ENCODE peak calls at places on chromosomes 3 and 15, in four cellular contexts. V is mammary epithelial cell, E is right lobe of liver, J is IMR-90. P is an unnamed sample.

GRCh38 chr3:182305881-182306665 is 487.2 kb upstream of the ATP11B start:
- DNase-seq in V (no peak), E (no peak), J (no peak), P (no peak)

GRCh38 chr15:72489943-72490554 is 15.9 kb downstream of the ARIH1 start:
- DNase-seq in V (no peak), E (no peak), J (no peak), P (no peak)

GRCh38 chr3:55468251-55468650 is 18.9 kb downstream of the WNT5A start:
- DNase-seq in V (no peak), E (no peak), J (peak; percentile 81), P (peak; percentile 47)

GRCh38 chr15:63880744-63881143 is 47.0 kb upstream of the HERC1 start:
- DNase-seq in V (no peak), E (no peak), J (peak; percentile 58), P (no peak)

GRCh38 chr3:130783629-130784028 is 37.0 kb upstream of the PIK3R4 start:
- DNase-seq in V (peak; percentile 74), E (no peak), J (no peak), P (no peak)

GRCh38 chr15:99615460-99615859 is 49.7 kb downstream of the MEF2A start:
- DNase-seq in V (no peak), E (no peak), J (no peak), P (no peak)

GRCh38 chr15:69976366-69976994 is 121.2 kb downstream of the TLE3 start:
- DNase-seq in V (peak; percentile 35), E (no peak), J (peak; percentile 41), P (peak; percentile 70)

GRCh38 chr3:122555275-122556071 is 8.6 kb downstream of the PARP9 start:
- DNase-seq in V (peak; percentile 33), E (no peak), J (peak; percentile 57), P (no peak)

GRCh38 chr15:96625251-96625650 is 294.8 kb downstream of the NR2F2 start:
- DNase-seq in V (no peak), E (no peak), J (no peak), P (no peak)

GRCh38 chr15:32718822-32719716 is 1.3 kb downstream of the GREM1 start:
- DNase-seq in V (peak; percentile 13), E (peak; percentile 52), J (no peak), P (peak; percentile 59)

GRCh38 chr3:149234671-149235245 is 13.1 kb upstream of the CP start:
- DNase-seq in V (no peak), E (no peak), J (no peak), P (no peak)

DNA sequence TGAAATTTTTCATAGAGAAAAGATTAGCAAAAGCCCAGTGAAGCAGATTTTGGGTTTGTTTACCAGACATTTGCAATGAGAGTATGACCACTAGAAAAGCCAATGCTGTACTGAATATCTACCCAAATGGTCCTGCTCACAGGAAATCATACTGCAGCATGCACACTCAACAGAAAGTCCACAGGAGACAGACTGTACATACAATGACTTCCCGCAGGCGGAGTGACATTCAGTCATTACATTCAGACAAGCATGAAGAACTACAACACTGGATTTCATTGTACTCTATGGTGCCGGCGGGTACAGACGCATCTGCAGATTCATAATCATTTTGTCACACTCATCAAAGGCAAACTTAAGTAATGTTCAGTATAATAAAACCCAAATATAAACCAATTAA is 11.8 kb downstream of the LZTFL1 start:
- DNase-seq in V (no peak), E (no peak), J (no peak), P (no peak)
- H3K4me3 ChIP-seq in V (no peak overlapping the region), E (no peak overlapping the region), J (no peak overlapping the region), P (no peak overlapping the region)

GRCh38 chr3:141421639-141422319 is 53.5 kb downstream of the ZBTB38 start:
- DNase-seq in V (no peak), E (no peak), J (peak; percentile 97), P (peak; percentile 55)

GRCh38 chr3:141418751-141419150 is 50.4 kb downstream of the ZBTB38 start:
- DNase-seq in V (no peak), E (no peak), J (no peak), P (no peak)

GRCh38 chr3:141422961-141423582 is 54.8 kb downstream of the ZBTB38 start:
- DNase-seq in V (no peak), E (no peak), J (no peak), P (no peak)

GRCh38 chr3:141419946-141420345 is 51.6 kb downstream of the ZBTB38 start:
- DNase-seq in V (no peak), E (no peak), J (no peak), P (no peak)

DNA sequence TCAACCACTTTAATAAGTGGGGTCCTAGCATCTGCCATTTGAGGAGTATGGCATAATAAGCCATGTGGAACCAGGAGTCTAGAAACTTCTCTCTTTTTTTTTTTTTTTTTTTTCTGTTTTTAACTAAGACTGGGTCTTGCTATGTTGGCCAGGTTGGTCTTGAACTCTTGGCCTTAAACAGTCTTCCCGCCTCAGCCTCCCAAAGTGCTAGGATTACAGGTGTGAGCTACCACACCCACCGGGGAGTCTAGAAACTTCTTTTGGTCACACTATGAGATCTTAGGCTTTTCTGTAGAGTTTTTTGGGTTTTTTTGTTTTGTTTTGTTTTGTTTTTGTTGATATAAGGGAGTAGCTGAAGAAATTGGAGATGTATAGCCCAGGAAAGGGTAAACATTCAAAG is 52.9 kb downstream of the ZBTB38 start:
- DNase-seq in V (no peak), E (no peak), J (no peak), P (no peak)
- H3K4me1 ChIP-seq in V (peaks cover 19% of the 10 kb centered on the region), E (peaks cover 7% of the 10 kb centered on the region), J (peaks cover 21% of the 10 kb centered on the region), P (peaks cover 6% of the 10 kb centered on the region)

GRCh38 chr3:53045784-53046170 is at the start of gene SFMBT1:
- DNase-seq in V (peak; percentile 62), E (peak; percentile 73), J (peak; percentile 49), P (peak; percentile 84)

GRCh38 chr3:53044371-53045106 is 1.3 kb downstream of the SFMBT1 start:
- DNase-seq in V (peak; percentile 42), E (peak; percentile 39), J (peak; percentile 40), P (peak; percentile 60)

GRCh38 chr3:53045107-53045783 is 628 bp downstream of the SFMBT1 start:
- DNase-seq in V (no peak), E (peak; percentile 75), J (peak; percentile 43), P (peak; percentile 78)

GRCh38 chr3:53043738-53044137 is 2.1 kb downstream of the SFMBT1 start:
- DNase-seq in V (no peak), E (no peak), J (no peak), P (no peak)

DNA sequence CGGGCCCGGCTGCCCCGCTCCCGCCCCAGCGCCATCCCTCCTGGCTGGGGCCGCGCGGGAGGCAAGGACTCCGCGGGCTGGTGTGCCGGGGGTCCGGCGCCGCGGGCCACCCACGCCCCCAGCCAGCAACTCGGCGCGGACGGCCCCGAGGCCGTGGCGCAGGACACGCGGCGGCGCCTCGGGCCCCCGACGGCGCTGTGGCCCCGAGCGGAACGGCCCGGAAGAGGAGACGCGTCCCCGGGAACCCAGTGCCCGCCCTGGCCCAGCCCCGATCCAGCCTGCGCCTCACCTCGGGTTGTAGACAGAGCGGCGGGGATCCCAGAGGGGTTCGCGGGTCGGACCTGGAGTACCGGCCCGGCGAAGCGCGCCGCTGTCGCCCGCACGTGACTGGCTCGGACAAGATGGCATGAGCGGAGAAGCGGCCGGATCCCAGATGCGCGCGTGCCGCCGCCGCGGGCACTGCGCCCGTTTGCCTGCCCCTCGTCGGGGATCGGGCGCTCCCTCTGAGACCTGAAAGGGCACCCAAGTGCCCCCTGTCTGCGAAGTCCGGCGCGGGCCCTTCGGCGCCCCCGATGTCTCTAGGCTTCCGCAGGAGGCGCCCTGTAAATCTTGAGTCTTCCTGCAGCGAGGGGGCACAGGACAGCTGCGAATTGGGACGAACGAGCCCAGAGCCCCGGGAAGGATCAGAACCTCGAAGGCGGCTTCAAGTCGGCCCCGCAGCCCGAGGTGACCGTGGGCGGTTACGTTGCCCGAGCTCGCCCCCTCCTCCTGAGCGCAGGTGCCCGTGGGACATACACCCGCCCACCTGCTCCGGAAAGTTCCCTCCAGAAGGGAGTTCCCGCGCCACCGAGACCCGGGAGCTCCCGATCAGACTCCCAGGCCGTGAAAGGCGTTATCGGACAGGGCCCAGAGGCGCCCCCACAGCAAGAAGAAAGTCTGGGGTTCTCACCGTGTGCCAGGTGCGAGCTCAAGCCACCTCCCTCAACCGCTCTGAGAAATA is 598 bp upstream of the SFMBT1 start:
- DNase-seq in V (no peak), E (peak; percentile 57), J (peak; percentile 11), P (peak; percentile 55)
- H3K4me3 ChIP-seq in V (peak overlapping the region; percentile 81), E (peak overlapping the region; percentile 91), J (peak overlapping the region; percentile 93), P (peak overlapping the region; percentile 82)

DNA sequence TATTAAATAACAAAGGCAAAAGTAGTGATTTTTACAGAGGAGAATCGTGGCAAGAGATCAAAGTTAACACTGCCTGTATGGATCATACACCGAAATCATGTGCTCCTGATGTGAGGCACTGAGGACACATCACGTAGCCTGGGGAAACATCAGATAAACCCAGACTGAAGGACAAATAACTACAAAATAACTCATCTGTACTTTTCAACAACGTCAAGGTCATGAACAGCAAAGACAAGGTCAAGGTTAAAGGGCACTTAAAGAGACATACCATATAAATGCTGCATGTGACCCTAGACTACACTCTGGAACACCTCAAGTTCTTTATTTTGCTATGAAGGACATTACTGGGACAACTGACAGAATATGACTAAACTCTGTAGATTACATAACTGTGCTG is 48.2 kb downstream of the CHSY1 start:
- DNase-seq in V (no peak), E (no peak), J (no peak), P (no peak)
- H3K4me1 ChIP-seq in V (peaks cover 33% of the 10 kb centered on the region), E (no peaks in the 10 kb centered on the region), J (peaks cover 34% of the 10 kb centered on the region), P (peaks cover 51% of the 10 kb centered on the region)

DNA sequence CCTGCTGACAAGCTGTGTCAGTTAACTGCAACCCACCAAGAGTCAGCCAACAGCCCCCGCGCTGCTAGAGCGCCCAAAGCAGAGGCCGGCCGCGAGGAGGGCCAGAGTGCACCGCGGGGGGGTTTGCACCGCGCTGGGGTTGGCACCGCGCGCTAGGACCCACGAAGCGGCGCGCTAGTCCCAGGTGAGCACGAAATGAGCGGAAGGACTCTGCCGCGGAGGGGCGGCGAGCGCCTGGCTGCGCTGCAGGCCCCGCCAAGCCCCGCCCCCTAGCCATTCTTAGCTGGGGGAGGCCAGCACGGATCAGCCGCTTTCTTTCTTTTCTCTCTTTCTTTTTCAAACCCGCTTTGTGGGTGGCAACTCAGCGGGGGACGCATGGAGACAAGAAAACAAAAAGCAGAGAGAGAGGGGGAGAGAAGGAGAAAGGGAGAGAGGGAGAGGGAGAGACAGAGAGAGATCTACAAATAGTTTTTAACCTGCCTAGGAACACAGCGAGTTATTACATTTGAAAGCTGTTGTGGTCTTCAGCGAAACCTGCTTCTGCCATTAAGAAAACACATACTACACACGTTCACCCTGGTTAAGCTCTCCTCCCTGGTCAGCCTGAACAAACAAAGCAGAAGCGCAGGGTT is 6.9 kb upstream of the FOXB1 start:
- DNase-seq in V (peak; percentile 38), E (no peak), J (no peak), P (no peak)
- H3K4me3 ChIP-seq in V (no peak overlapping the region), E (no peak overlapping the region), J (no peak overlapping the region), P (no peak overlapping the region)

DNA sequence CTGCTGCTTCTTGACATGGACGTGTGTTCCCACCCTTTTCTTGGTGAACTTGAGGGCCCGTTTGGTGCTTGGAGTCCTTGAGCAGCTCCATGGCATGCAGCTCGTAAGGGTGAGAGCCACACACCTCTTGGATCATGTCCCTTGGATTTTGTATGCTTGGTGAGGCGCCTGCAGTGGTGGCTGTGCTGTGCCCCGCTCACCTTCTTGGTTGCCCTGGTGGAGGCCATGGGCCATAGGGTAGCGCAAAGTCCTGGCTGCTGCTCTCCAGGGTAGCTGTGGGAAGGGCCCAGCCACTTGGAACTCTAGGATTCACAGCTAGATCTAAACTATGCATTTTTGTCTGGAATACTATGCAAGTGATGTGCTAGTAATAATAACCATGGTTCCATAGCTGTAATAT is 26.7 kb upstream of the DPPA4 start:
- DNase-seq in V (no peak), E (no peak), J (no peak), P (no peak)
- H3K4me1 ChIP-seq in V (no peaks in the 10 kb centered on the region), E (peaks cover 33% of the 10 kb centered on the region), J (no peaks in the 10 kb centered on the region), P (no peaks in the 10 kb centered on the region)

GRCh38 chr3:58111513-58112184 is 99.1 kb downstream of the DNASE1L3 start:
- DNase-seq in V (peak; percentile 69), E (peak; percentile 25), J (no peak), P (no peak)
- H3K4me3 ChIP-seq in V (no peak overlapping the region), E (no peak overlapping the region), J (no peak overlapping the region), P (no peak overlapping the region)